ENCODE peak calls at places on chromosomes 2 and 18, in seven cellular contexts. U is activated CD4-positive, alpha-beta memory T cell treated with anti-CD3 and anti-CD28 coated beads, Interleukin-2, amount 10 ng/mL, durations not matched to agents 7 days and 5 days; M is glutamatergic neuron; T is iPS-NIHi11; O is spleen; I is fibroblast of villous mesenchyme; G is GM03348. K is an unnamed sample.

GRCh38 chr2:74812787-74813200 is 21.1 kb upstream of the HK2 start:
- DNase-seq in U (no peak), M (no peak), T (no peak), O (no peak), I (no peak), G (no peak), K (no peak)

GRCh38 chr2:39642054-39642742 is 23.5 kb upstream of the TMEM178A start:
- DNase-seq in U (no peak), M (no peak), T (no peak), O (no peak), I (peak), G (peak), K (peak)

GRCh38 chr2:205682239-205683021 is at the start of gene NRP2:
- DNase-seq in U (peak), M (peak), T (peak), O (peak), I (peak), G (peak), K (peak)

GRCh38 chr2:121293450-121294325 is 8.7 kb upstream of the TFCP2L1 start:
- DNase-seq in U (no peak), M (no peak), T (no peak), O (no peak), I (no peak), G (no peak), K (no peak)

GRCh38 chr2:178523596-178524134 is 43.4 kb downstream of the PLEKHA3 start:
- DNase-seq in U (no peak), M (no peak), T (no peak), O (no peak), I (no peak), G (peak), K (no peak)

GRCh38 chr2:136359121-136359965 is 241.4 kb upstream of the CXCR4 start:
- DNase-seq in U (no peak), M (no peak), T (no peak), O (no peak), I (no peak), G (no peak), K (no peak)

GRCh38 chr18:34085140-34085739 is 139.5 kb downstream of the NOL4 start:
- DNase-seq in U (no peak), M (no peak), T (no peak), O (no peak), I (no peak), G (no peak), K (no peak)

GRCh38 chr2:8790739-8791162 is 46.7 kb downstream of the KIDINS220 start:
- DNase-seq in U (no peak), M (no peak), T (no peak), O (no peak), I (no peak), G (no peak), K (no peak)

GRCh38 chr18:10141559-10141958 is 227.7 kb downstream of the VAPA start:
- DNase-seq in U (no peak), M (no peak), T (no peak), O (no peak), I (no peak), G (no peak), K (no peak)

GRCh38 chr18:45386256-45386655 is 229.0 kb upstream of the SLC14A2 start:
- DNase-seq in U (no peak), M (peak), T (peak), O (no peak), I (peak), G (peak), K (peak)

GRCh38 chr18:13793819-13794218 is 30.1 kb upstream of the MC5R start:
- DNase-seq in U (no peak), M (no peak), T (no peak), O (no peak), I (no peak), G (no peak), K (no peak)

GRCh38 chr2:112335600-112335999 is 60.2 kb downstream of the ZC3H6 start:
- DNase-seq in U (no peak), M (no peak), T (no peak), O (no peak), I (no peak), G (no peak), K (no peak)

GRCh38 chr2:36468463-36469266 is 113.1 kb downstream of the CRIM1 start:
- DNase-seq in U (no peak), M (no peak), T (no peak), O (no peak), I (no peak), G (no peak), K (no peak)

GRCh38 chr18:29874519-29875098 is 1167.9 kb downstream of the DSC3 start:
- DNase-seq in U (no peak), M (no peak), T (peak), O (no peak), I (peak), G (peak), K (peak)